ENCODE peak calls at places on chromosomes 4 and X, in five cellular contexts. One of them, this sample, is unnamed.
A peak's percentile ranks its signal among the peaks of the same experiment; 100 is the strongest.

GRCh38 chr4:186936496-186937375 is 213.1 kb upstream of the FAT1 start:
- DNase-seq in HFF-Myc: peak; percentile 61
- DNase-seq in pancreas: no peak
- DNase-seq in dorsolateral prefrontal cortex: no peak
- DNase-seq in choroid plexus epithelial cell: peak; percentile 93
- DNase-seq in this sample: peak; percentile 88

GRCh38 chr4:52825311-52826090 is 36.6 kb upstream of the RASL11B start:
- DNase-seq in dorsolateral prefrontal cortex: no peak
- DNase-seq in choroid plexus epithelial cell: no peak
- DNase-seq in HFF-Myc: no peak
- DNase-seq in pancreas: no peak
- DNase-seq in this sample: no peak

GRCh38 chr4:1980561-1981041 is 28.2 kb downstream of the NELFA start:
- DNase-seq in HFF-Myc: no peak
- DNase-seq in pancreas: no peak
- DNase-seq in dorsolateral prefrontal cortex: no peak
- DNase-seq in choroid plexus epithelial cell: no peak
- DNase-seq in this sample: no peak

GRCh38 chr4:95129708-95130343 is 372.1 kb downstream of the BMPR1B start:
- DNase-seq in pancreas: no peak
- DNase-seq in dorsolateral prefrontal cortex: no peak
- DNase-seq in HFF-Myc: peak; percentile 93
- DNase-seq in choroid plexus epithelial cell: peak; percentile 100
- DNase-seq in this sample: peak; percentile 100

GRCh38 chrX:109600114-109600710 is 24.8 kb downstream of the KCNE5 start:
- DNase-seq in dorsolateral prefrontal cortex: peak; percentile 52
- DNase-seq in choroid plexus epithelial cell: peak; percentile 26
- DNase-seq in HFF-Myc: no peak
- DNase-seq in pancreas: no peak
- DNase-seq in this sample: peak; percentile 7

GRCh38 chrX:80098038-80098437 is 83.5 kb downstream of the TBX22 start:
- DNase-seq in pancreas: no peak
- DNase-seq in choroid plexus epithelial cell: no peak
- DNase-seq in dorsolateral prefrontal cortex: no peak
- DNase-seq in HFF-Myc: no peak
- DNase-seq in this sample: no peak

GRCh38 chr4:36399762-36400353 is 118.4 kb downstream of the DTHD1 start:
- DNase-seq in choroid plexus epithelial cell: peak; percentile 27
- DNase-seq in dorsolateral prefrontal cortex: no peak
- DNase-seq in pancreas: peak; percentile 36
- DNase-seq in HFF-Myc: no peak
- DNase-seq in this sample: peak; percentile 28

GRCh38 chr4:85780664-85781063 is 305.7 kb downstream of the ARHGAP24 start:
- DNase-seq in pancreas: no peak
- DNase-seq in HFF-Myc: no peak
- DNase-seq in choroid plexus epithelial cell: peak; percentile 75
- DNase-seq in dorsolateral prefrontal cortex: no peak
- DNase-seq in this sample: peak; percentile 84

GRCh38 chrX:153649178-153649914 is 2.3 kb downstream of the DUSP9 start:
- DNase-seq in pancreas: peak; percentile 36
- DNase-seq in dorsolateral prefrontal cortex: peak; percentile 26
- DNase-seq in HFF-Myc: no peak
- DNase-seq in choroid plexus epithelial cell: no peak
- DNase-seq in this sample: no peak

GRCh38 chr4:41505161-41505653 is 32.8 kb upstream of the LIMCH1 start:
- DNase-seq in pancreas: no peak
- DNase-seq in HFF-Myc: no peak
- DNase-seq in dorsolateral prefrontal cortex: no peak
- DNase-seq in choroid plexus epithelial cell: no peak
- DNase-seq in this sample: peak; percentile 20

GRCh38 chr4:123833156-123833555 is 436.6 kb downstream of the SPRY1 start:
- DNase-seq in dorsolateral prefrontal cortex: no peak
- DNase-seq in pancreas: no peak
- DNase-seq in HFF-Myc: no peak
- DNase-seq in choroid plexus epithelial cell: no peak
- DNase-seq in this sample: no peak

GRCh38 chrX:100673397-100673953 is 29.5 kb downstream of the SRPX2 start:
- DNase-seq in HFF-Myc: peak; percentile 31
- DNase-seq in choroid plexus epithelial cell: peak; percentile 94
- DNase-seq in pancreas: no peak
- DNase-seq in dorsolateral prefrontal cortex: no peak
- DNase-seq in this sample: peak; percentile 79

GRCh38 chrX:118524344-118524743 is 28.7 kb downstream of the DOCK11 start:
- DNase-seq in HFF-Myc: no peak
- DNase-seq in dorsolateral prefrontal cortex: no peak
- DNase-seq in pancreas: no peak
- DNase-seq in choroid plexus epithelial cell: no peak
- DNase-seq in this sample: no peak

GRCh38 chr4:115841873-115842272 is 728.5 kb upstream of the NDST4 start:
- DNase-seq in choroid plexus epithelial cell: no peak
- DNase-seq in dorsolateral prefrontal cortex: no peak
- DNase-seq in HFF-Myc: no peak
- DNase-seq in pancreas: no peak
- DNase-seq in this sample: no peak

GRCh38 chr4:173213296-173213695 is 44.7 kb downstream of the GALNT7 start:
- DNase-seq in choroid plexus epithelial cell: no peak
- DNase-seq in dorsolateral prefrontal cortex: no peak
- DNase-seq in HFF-Myc: no peak
- DNase-seq in pancreas: no peak
- DNase-seq in this sample: peak; percentile 70

GRCh38 chr4:77762531-77762930 is 56.6 kb downstream of the CNOT6L start:
- DNase-seq in HFF-Myc: no peak
- DNase-seq in dorsolateral prefrontal cortex: no peak
- DNase-seq in choroid plexus epithelial cell: no peak
- DNase-seq in pancreas: no peak
- DNase-seq in this sample: no peak

GRCh38 chr4:117491531-117491930 is 406.2 kb upstream of the TRAM1L1 start:
- DNase-seq in HFF-Myc: no peak
- DNase-seq in pancreas: no peak
- DNase-seq in dorsolateral prefrontal cortex: no peak
- DNase-seq in choroid plexus epithelial cell: no peak
- DNase-seq in this sample: no peak

GRCh38 chrX:82230013-82230412 is 1028.1 kb downstream of the SH3BGRL start:
- DNase-seq in pancreas: no peak
- DNase-seq in choroid plexus epithelial cell: no peak
- DNase-seq in HFF-Myc: no peak
- DNase-seq in dorsolateral prefrontal cortex: no peak
- DNase-seq in this sample: no peak

GRCh38 chrX:13688772-13689518 is at the start of gene RAB9A:
- DNase-seq in dorsolateral prefrontal cortex: peak; percentile 63
- DNase-seq in pancreas: peak; percentile 88
- DNase-seq in HFF-Myc: no peak
- DNase-seq in choroid plexus epithelial cell: peak; percentile 65
- DNase-seq in this sample: peak; percentile 64

GRCh38 chr4:49032440-49033161 is 46.5 kb downstream of the CWH43 start:
- DNase-seq in dorsolateral prefrontal cortex: peak; percentile 51
- DNase-seq in HFF-Myc: no peak
- DNase-seq in pancreas: no peak
- DNase-seq in choroid plexus epithelial cell: peak; percentile 32
- DNase-seq in this sample: peak; percentile 41

GRCh38 chr4:118345813-118346212 is 7.0 kb downstream of the PRSS12 start:
- DNase-seq in HFF-Myc: no peak
- DNase-seq in dorsolateral prefrontal cortex: no peak
- DNase-seq in choroid plexus epithelial cell: peak; percentile 24
- DNase-seq in pancreas: no peak
- DNase-seq in this sample: no peak

GRCh38 chr4:158236304-158237030 is 26.2 kb downstream of the TMEM144 start:
- DNase-seq in dorsolateral prefrontal cortex: peak; percentile 52
- DNase-seq in HFF-Myc: no peak
- DNase-seq in pancreas: no peak
- DNase-seq in choroid plexus epithelial cell: no peak
- DNase-seq in this sample: peak; percentile 30

GRCh38 chr4:158722291-158722916 is 792 bp downstream of the PPID start:
- DNase-seq in HFF-Myc: peak; percentile 31
- DNase-seq in dorsolateral prefrontal cortex: no peak
- DNase-seq in pancreas: no peak
- DNase-seq in choroid plexus epithelial cell: peak; percentile 55
- DNase-seq in this sample: peak; percentile 49

GRCh38 chr4:151199496-151200190 is 77.3 kb upstream of the PRSS48 start:
- DNase-seq in choroid plexus epithelial cell: no peak
- DNase-seq in pancreas: no peak
- DNase-seq in dorsolateral prefrontal cortex: peak; percentile 70
- DNase-seq in HFF-Myc: no peak
- DNase-seq in this sample: no peak

GRCh38 chr4:186999676-187000075 is 276.0 kb upstream of the FAT1 start:
- DNase-seq in dorsolateral prefrontal cortex: no peak
- DNase-seq in pancreas: no peak
- DNase-seq in choroid plexus epithelial cell: no peak
- DNase-seq in HFF-Myc: no peak
- DNase-seq in this sample: peak; percentile 25

GRCh38 chrX:19107035-19107434 is 15.2 kb downstream of the ADGRG2 start:
- DNase-seq in choroid plexus epithelial cell: no peak
- DNase-seq in dorsolateral prefrontal cortex: no peak
- DNase-seq in HFF-Myc: no peak
- DNase-seq in pancreas: no peak
- DNase-seq in this sample: no peak

GRCh38 chr4:124019749-124020549 is 623.4 kb downstream of the SPRY1 start:
- DNase-seq in choroid plexus epithelial cell: peak; percentile 79
- DNase-seq in dorsolateral prefrontal cortex: no peak
- DNase-seq in HFF-Myc: no peak
- DNase-seq in pancreas: no peak
- DNase-seq in this sample: peak; percentile 56

GRCh38 chr4:177974461-177974860 is 532.2 kb upstream of the AGA start:
- DNase-seq in pancreas: no peak
- DNase-seq in choroid plexus epithelial cell: no peak
- DNase-seq in HFF-Myc: no peak
- DNase-seq in dorsolateral prefrontal cortex: no peak
- DNase-seq in this sample: no peak

GRCh38 chrX:155215443-155216178 is 649 bp upstream of the VBP1 start:
- DNase-seq in choroid plexus epithelial cell: peak; percentile 2
- DNase-seq in dorsolateral prefrontal cortex: no peak
- DNase-seq in pancreas: no peak
- DNase-seq in HFF-Myc: no peak
- DNase-seq in this sample: peak; percentile 0

GRCh38 chr4:30912098-30912719 is 192.0 kb downstream of the PCDH7 start:
- DNase-seq in choroid plexus epithelial cell: peak; percentile 41
- DNase-seq in pancreas: no peak
- DNase-seq in HFF-Myc: no peak
- DNase-seq in dorsolateral prefrontal cortex: no peak
- DNase-seq in this sample: peak; percentile 6

GRCh38 chr4:17468638-17469221 is 43.2 kb downstream of the QDPR start:
- DNase-seq in HFF-Myc: peak; percentile 24
- DNase-seq in choroid plexus epithelial cell: peak; percentile 74
- DNase-seq in dorsolateral prefrontal cortex: no peak
- DNase-seq in pancreas: no peak
- DNase-seq in this sample: peak; percentile 73

GRCh38 chr4:180009316-180009715 is 2233.9 kb upstream of the TENM3 start:
- DNase-seq in choroid plexus epithelial cell: no peak
- DNase-seq in HFF-Myc: no peak
- DNase-seq in dorsolateral prefrontal cortex: no peak
- DNase-seq in pancreas: no peak
- DNase-seq in this sample: no peak

GRCh38 chr4:101791189-101791572 is 651 bp downstream of the BANK1 start:
- DNase-seq in choroid plexus epithelial cell: peak; percentile 3
- DNase-seq in pancreas: no peak
- DNase-seq in HFF-Myc: no peak
- DNase-seq in dorsolateral prefrontal cortex: no peak
- DNase-seq in this sample: no peak

GRCh38 chr4:176641237-176641636 is 151.5 kb downstream of the VEGFC start:
- DNase-seq in pancreas: no peak
- DNase-seq in HFF-Myc: no peak
- DNase-seq in dorsolateral prefrontal cortex: no peak
- DNase-seq in choroid plexus epithelial cell: no peak
- DNase-seq in this sample: peak; percentile 40

GRCh38 chr4:77308843-77309242 is 151.8 kb downstream of the CCNG2 start:
- DNase-seq in HFF-Myc: no peak
- DNase-seq in choroid plexus epithelial cell: peak; percentile 41
- DNase-seq in dorsolateral prefrontal cortex: no peak
- DNase-seq in pancreas: no peak
- DNase-seq in this sample: peak; percentile 36

GRCh38 chr4:77564231-77564630 is 41.4 kb upstream of the CXCL13 start:
- DNase-seq in pancreas: peak; percentile 45
- DNase-seq in HFF-Myc: no peak
- DNase-seq in dorsolateral prefrontal cortex: no peak
- DNase-seq in choroid plexus epithelial cell: peak; percentile 65
- DNase-seq in this sample: peak; percentile 56

GRCh38 chr4:159129822-159130550 is 27.1 kb downstream of the RAPGEF2 start:
- DNase-seq in choroid plexus epithelial cell: no peak
- DNase-seq in dorsolateral prefrontal cortex: no peak
- DNase-seq in pancreas: no peak
- DNase-seq in HFF-Myc: no peak
- DNase-seq in this sample: no peak

GRCh38 chr4:27081675-27082579 is 221.3 kb downstream of the STIM2 start:
- DNase-seq in HFF-Myc: no peak
- DNase-seq in dorsolateral prefrontal cortex: no peak
- DNase-seq in pancreas: no peak
- DNase-seq in choroid plexus epithelial cell: no peak
- DNase-seq in this sample: no peak

GRCh38 chr4:137531951-137532868 is at the start of gene PCDH18:
- DNase-seq in dorsolateral prefrontal cortex: peak; percentile 69
- DNase-seq in choroid plexus epithelial cell: peak; percentile 99
- DNase-seq in HFF-Myc: peak; percentile 100
- DNase-seq in pancreas: peak; percentile 49
- DNase-seq in this sample: peak; percentile 98
- H3K4me3 ChIP-seq in dorsolateral prefrontal cortex: peak within 1 kb of the TSS; percentile 54
- H3K4me3 ChIP-seq in choroid plexus epithelial cell: peak within 1 kb of the TSS; percentile 80
- H3K4me3 ChIP-seq in HFF-Myc: peak within 1 kb of the TSS; percentile 79
- H3K4me3 ChIP-seq in pancreas: no peak within 1 kb of the TSS
- H3K4me3 ChIP-seq in this sample: peak within 1 kb of the TSS; percentile 62

DNA sequence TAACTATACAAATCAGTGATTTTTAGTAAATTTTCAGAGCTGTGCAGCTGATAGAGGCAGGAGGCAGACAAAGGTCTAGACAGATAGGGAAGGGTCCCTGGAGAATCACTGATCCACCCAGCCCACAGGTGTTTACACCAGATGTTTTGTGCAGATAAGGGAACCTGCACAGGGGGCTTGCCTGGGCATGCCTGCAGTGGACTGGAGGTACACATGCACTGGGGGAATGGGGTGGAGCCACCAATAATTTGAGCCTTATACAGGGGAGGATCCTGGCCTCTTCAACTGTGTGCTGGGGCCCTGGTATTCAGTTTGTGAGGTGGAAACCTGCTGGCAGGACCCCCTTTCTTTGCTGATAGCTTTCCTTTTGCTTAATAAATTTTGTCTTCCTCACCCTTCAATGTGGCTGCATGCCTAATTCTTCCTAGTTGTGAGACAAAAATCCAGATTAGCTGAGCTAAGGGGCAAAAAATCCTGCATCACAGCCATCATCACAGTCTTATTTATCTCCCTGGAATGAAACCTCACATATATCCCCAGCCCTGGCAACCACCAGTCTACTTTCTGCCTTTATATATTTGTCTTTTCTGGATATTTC is 102.8 kb downstream of the KDM6A start:
- DNase-seq in pancreas: no peak
- DNase-seq in HFF-Myc: no peak
- DNase-seq in dorsolateral prefrontal cortex: no peak
- DNase-seq in choroid plexus epithelial cell: no peak
- DNase-seq in this sample: no peak
- TF ChIP-seq CTCF in pancreas: no peak
- TF ChIP-seq CTCF in HFF-Myc: no peak
- TF ChIP-seq CTCF in dorsolateral prefrontal cortex: no peak
- TF ChIP-seq CTCF in choroid plexus epithelial cell: no peak
- TF ChIP-seq CTCF in this sample: no peak

GRCh38 chr4:73223258-73223651 is 35.3 kb downstream of the ANKRD17 start:
- DNase-seq in choroid plexus epithelial cell: no peak
- DNase-seq in pancreas: no peak
- DNase-seq in HFF-Myc: no peak
- DNase-seq in dorsolateral prefrontal cortex: no peak
- DNase-seq in this sample: no peak
- H3K4me3 ChIP-seq in choroid plexus epithelial cell: no peak overlapping the region
- H3K4me3 ChIP-seq in pancreas: no peak overlapping the region
- H3K4me3 ChIP-seq in HFF-Myc: peak overlapping the region; percentile 54
- H3K4me3 ChIP-seq in dorsolateral prefrontal cortex: peak overlapping the region; percentile 70
- H3K4me3 ChIP-seq in this sample: peak overlapping the region; percentile 75

GRCh38 chr4:130306566-130306965 is 1210.6 kb downstream of the C4orf33 start:
- DNase-seq in dorsolateral prefrontal cortex: no peak
- DNase-seq in HFF-Myc: no peak
- DNase-seq in choroid plexus epithelial cell: no peak
- DNase-seq in pancreas: no peak
- DNase-seq in this sample: no peak
- TF ChIP-seq CTCF in dorsolateral prefrontal cortex: no peak
- TF ChIP-seq CTCF in HFF-Myc: no peak
- TF ChIP-seq CTCF in choroid plexus epithelial cell: peak; percentile 2
- TF ChIP-seq CTCF in pancreas: no peak
- TF ChIP-seq CTCF in this sample: no peak

This sample was measured in fibroblast of pulmonary artery.